ENCODE peak calls at places on chromosomes 5 and 9, in five cellular contexts. X is endodermal cell, Z is GM10248, V is brain microvascular endothelial cell, S is mucosa of gallbladder. W is an unnamed sample.

GRCh38 chr9:68610016-68610415 is 69.3 kb upstream of the TMEM252 start:
- DNase-seq in X (no peak), Z (no peak), V (no peak), S (peak), W (no peak)

GRCh38 chr5:16964821-16965220 is 28.7 kb upstream of the MYO10 start:
- DNase-seq in X (no peak), Z (no peak), V (no peak), S (no peak), W (peak)

GRCh38 chr5:61790007-61790406 is 457.9 kb downstream of the ZSWIM6 start:
- DNase-seq in X (no peak), Z (no peak), V (no peak), S (no peak), W (no peak)

GRCh38 chr5:103422756-103423155 is 139.8 kb downstream of the NUDT12 start:
- DNase-seq in X (no peak), Z (no peak), V (no peak), S (no peak), W (no peak)

GRCh38 chr5:145697251-145698016 is 137.7 kb downstream of the PRELID2 start:
- DNase-seq in X (peak), Z (peak), V (peak), S (no peak), W (peak)

GRCh38 chr9:35481347-35481975 is 8.4 kb upstream of the RUSC2 start:
- DNase-seq in X (peak), Z (peak), V (peak), S (peak), W (peak)

GRCh38 chr9:94174164-94174563 is 84.9 kb upstream of the ZNF169 start:
- DNase-seq in X (no peak), Z (no peak), V (no peak), S (no peak), W (no peak)

GRCh38 chr9:107485451-107486043 is 4.0 kb downstream of the KLF4 start:
- DNase-seq in X (no peak), Z (no peak), V (no peak), S (no peak), W (no peak)

GRCh38 chr5:150521939-150522503 is 14.1 kb downstream of the NDST1 start:
- DNase-seq in X (no peak), Z (no peak), V (no peak), S (no peak), W (no peak)

GRCh38 chr5:43304520-43304919 is 8.7 kb downstream of the HMGCS1 start:
- DNase-seq in X (no peak), Z (peak), V (no peak), S (no peak), W (no peak)

GRCh38 chr5:93092349-93093105 is 488.5 kb downstream of the NR2F1-AS1 start:
- DNase-seq in X (no peak), Z (no peak), V (peak), S (no peak), W (no peak)

GRCh38 chr9:91282292-91282691 is 79.4 kb downstream of the AUH start:
- DNase-seq in X (no peak), Z (no peak), V (no peak), S (no peak), W (no peak)

GRCh38 chr5:173758675-173759074 is 129.5 kb upstream of the CPEB4 start:
- DNase-seq in X (no peak), Z (no peak), V (no peak), S (no peak), W (no peak)